ENCODE peak calls at places on chromosomes 16 and 17, in seven cellular contexts. One of them, this sample, is unnamed.

GRCh38 chr16:80158766-80159165 is 382.0 kb upstream of the DYNLRB2 start:
- DNase-seq in NAMALWA: no peak
- DNase-seq in activated CD4-positive, CD25-positive, alpha-beta regulatory T cell treated with anti-CD3 and anti-CD28 coated beads, Interleukin-2, amount 50 U/mL, for 16 hours: no peak
- DNase-seq in H54: peak
- DNase-seq in HT-29: no peak
- DNase-seq in tibial artery: no peak
- DNase-seq in iris pigment epithelial cell: peak
- DNase-seq in this sample: no peak

GRCh38 chr17:69818467-69818866 is 256.6 kb upstream of the KCNJ16 start:
- DNase-seq in tibial artery: no peak
- DNase-seq in H54: no peak
- DNase-seq in iris pigment epithelial cell: peak
- DNase-seq in HT-29: no peak
- DNase-seq in activated CD4-positive, CD25-positive, alpha-beta regulatory T cell treated with anti-CD3 and anti-CD28 coated beads, Interleukin-2, amount 50 U/mL, for 16 hours: no peak
- DNase-seq in NAMALWA: no peak
- DNase-seq in this sample: no peak

GRCh38 chr16:69114346-69114975 is 9.0 kb downstream of the HAS3 start:
- DNase-seq in activated CD4-positive, CD25-positive, alpha-beta regulatory T cell treated with anti-CD3 and anti-CD28 coated beads, Interleukin-2, amount 50 U/mL, for 16 hours: no peak
- DNase-seq in HT-29: no peak
- DNase-seq in iris pigment epithelial cell: no peak
- DNase-seq in tibial artery: no peak
- DNase-seq in H54: no peak
- DNase-seq in NAMALWA: no peak
- DNase-seq in this sample: no peak

GRCh38 chr17:11719852-11720251 is 121.6 kb downstream of the DNAH9 start:
- DNase-seq in tibial artery: no peak
- DNase-seq in H54: no peak
- DNase-seq in NAMALWA: no peak
- DNase-seq in HT-29: no peak
- DNase-seq in iris pigment epithelial cell: no peak
- DNase-seq in activated CD4-positive, CD25-positive, alpha-beta regulatory T cell treated with anti-CD3 and anti-CD28 coated beads, Interleukin-2, amount 50 U/mL, for 16 hours: no peak
- DNase-seq in this sample: no peak

GRCh38 chr17:16915752-16916556 is 56.0 kb downstream of the TNFRSF13B start:
- DNase-seq in tibial artery: peak
- DNase-seq in H54: peak
- DNase-seq in HT-29: peak
- DNase-seq in iris pigment epithelial cell: peak
- DNase-seq in activated CD4-positive, CD25-positive, alpha-beta regulatory T cell treated with anti-CD3 and anti-CD28 coated beads, Interleukin-2, amount 50 U/mL, for 16 hours: no peak
- DNase-seq in NAMALWA: peak
- DNase-seq in this sample: peak

GRCh38 chr17:42392664-42393415 is 4.6 kb upstream of the STAT3 start:
- DNase-seq in HT-29: peak
- DNase-seq in H54: no peak
- DNase-seq in iris pigment epithelial cell: no peak
- DNase-seq in activated CD4-positive, CD25-positive, alpha-beta regulatory T cell treated with anti-CD3 and anti-CD28 coated beads, Interleukin-2, amount 50 U/mL, for 16 hours: no peak
- DNase-seq in NAMALWA: no peak
- DNase-seq in tibial artery: no peak
- DNase-seq in this sample: no peak

GRCh38 chr16:87330646-87331045 is 13.5 kb upstream of the C16orf95 start:
- DNase-seq in HT-29: no peak
- DNase-seq in NAMALWA: no peak
- DNase-seq in H54: no peak
- DNase-seq in iris pigment epithelial cell: no peak
- DNase-seq in activated CD4-positive, CD25-positive, alpha-beta regulatory T cell treated with anti-CD3 and anti-CD28 coated beads, Interleukin-2, amount 50 U/mL, for 16 hours: no peak
- DNase-seq in tibial artery: no peak
- DNase-seq in this sample: no peak

GRCh38 chr16:58256108-58256507 is 38.7 kb downstream of the PRSS54 start:
- DNase-seq in HT-29: no peak
- DNase-seq in H54: no peak
- DNase-seq in iris pigment epithelial cell: no peak
- DNase-seq in activated CD4-positive, CD25-positive, alpha-beta regulatory T cell treated with anti-CD3 and anti-CD28 coated beads, Interleukin-2, amount 50 U/mL, for 16 hours: no peak
- DNase-seq in NAMALWA: no peak
- DNase-seq in tibial artery: no peak
- DNase-seq in this sample: no peak

GRCh38 chr17:1294157-1294717 is 14.8 kb downstream of the TRARG1 start:
- DNase-seq in H54: no peak
- DNase-seq in activated CD4-positive, CD25-positive, alpha-beta regulatory T cell treated with anti-CD3 and anti-CD28 coated beads, Interleukin-2, amount 50 U/mL, for 16 hours: peak
- DNase-seq in NAMALWA: no peak
- DNase-seq in tibial artery: no peak
- DNase-seq in HT-29: no peak
- DNase-seq in iris pigment epithelial cell: no peak
- DNase-seq in this sample: no peak

GRCh38 chr16:17299790-17300189 is 171.0 kb downstream of the XYLT1 start:
- DNase-seq in NAMALWA: no peak
- DNase-seq in H54: no peak
- DNase-seq in activated CD4-positive, CD25-positive, alpha-beta regulatory T cell treated with anti-CD3 and anti-CD28 coated beads, Interleukin-2, amount 50 U/mL, for 16 hours: no peak
- DNase-seq in iris pigment epithelial cell: no peak
- DNase-seq in HT-29: no peak
- DNase-seq in tibial artery: no peak
- DNase-seq in this sample: no peak

GRCh38 chr17:6108987-6109386 is 38.8 kb downstream of the WSCD1 start:
- DNase-seq in activated CD4-positive, CD25-positive, alpha-beta regulatory T cell treated with anti-CD3 and anti-CD28 coated beads, Interleukin-2, amount 50 U/mL, for 16 hours: no peak
- DNase-seq in H54: no peak
- DNase-seq in tibial artery: no peak
- DNase-seq in NAMALWA: no peak
- DNase-seq in iris pigment epithelial cell: no peak
- DNase-seq in HT-29: no peak
- DNase-seq in this sample: no peak

GRCh38 chr17:68033636-68034451 is 1.7 kb upstream of the KPNA2 start:
- DNase-seq in tibial artery: no peak
- DNase-seq in iris pigment epithelial cell: peak
- DNase-seq in H54: peak
- DNase-seq in HT-29: peak
- DNase-seq in NAMALWA: peak
- DNase-seq in activated CD4-positive, CD25-positive, alpha-beta regulatory T cell treated with anti-CD3 and anti-CD28 coated beads, Interleukin-2, amount 50 U/mL, for 16 hours: no peak
- DNase-seq in this sample: peak

GRCh38 chr17:83065660-83066542 is 13.5 kb upstream of the METRNL start:
- DNase-seq in iris pigment epithelial cell: no peak
- DNase-seq in activated CD4-positive, CD25-positive, alpha-beta regulatory T cell treated with anti-CD3 and anti-CD28 coated beads, Interleukin-2, amount 50 U/mL, for 16 hours: no peak
- DNase-seq in H54: no peak
- DNase-seq in tibial artery: no peak
- DNase-seq in HT-29: no peak
- DNase-seq in NAMALWA: no peak
- DNase-seq in this sample: no peak

GRCh38 chr16:84550096-84550495 is 45.6 kb upstream of the MEAK7 start:
- DNase-seq in HT-29: no peak
- DNase-seq in H54: no peak
- DNase-seq in tibial artery: no peak
- DNase-seq in iris pigment epithelial cell: no peak
- DNase-seq in activated CD4-positive, CD25-positive, alpha-beta regulatory T cell treated with anti-CD3 and anti-CD28 coated beads, Interleukin-2, amount 50 U/mL, for 16 hours: no peak
- DNase-seq in NAMALWA: no peak
- DNase-seq in this sample: no peak

GRCh38 chr16:51243836-51244483 is 92.9 kb upstream of the SALL1 start:
- DNase-seq in NAMALWA: no peak
- DNase-seq in activated CD4-positive, CD25-positive, alpha-beta regulatory T cell treated with anti-CD3 and anti-CD28 coated beads, Interleukin-2, amount 50 U/mL, for 16 hours: no peak
- DNase-seq in HT-29: peak
- DNase-seq in H54: no peak
- DNase-seq in iris pigment epithelial cell: peak
- DNase-seq in tibial artery: no peak
- DNase-seq in this sample: peak

GRCh38 chr17:46834846-46835245 is 16.4 kb upstream of the WNT3 start:
- DNase-seq in HT-29: no peak
- DNase-seq in NAMALWA: no peak
- DNase-seq in iris pigment epithelial cell: no peak
- DNase-seq in activated CD4-positive, CD25-positive, alpha-beta regulatory T cell treated with anti-CD3 and anti-CD28 coated beads, Interleukin-2, amount 50 U/mL, for 16 hours: no peak
- DNase-seq in H54: no peak
- DNase-seq in tibial artery: no peak
- DNase-seq in this sample: no peak

GRCh38 chr17:75404223-75404738 is 1.2 kb downstream of the GRB2 start:
- DNase-seq in activated CD4-positive, CD25-positive, alpha-beta regulatory T cell treated with anti-CD3 and anti-CD28 coated beads, Interleukin-2, amount 50 U/mL, for 16 hours: peak
- DNase-seq in HT-29: peak
- DNase-seq in iris pigment epithelial cell: peak
- DNase-seq in NAMALWA: peak
- DNase-seq in H54: peak
- DNase-seq in tibial artery: peak
- DNase-seq in this sample: peak

This sample was measured in OCI-M1.